ENCODE peak calls at places on chromosome 14, in eight cellular contexts. T is B cell; P is 8988T; F is stimulated activated CD4-positive, alpha-beta T cell treated with anti-CD3 and anti-CD28 coated beads, Interleukin-4, amount 100 ng/mL, for 24 hours; W is HEK293T; H is T-helper 2 cell; X is omental fat pad; Q is GM04504. M is an unnamed sample.

GRCh38 chr14:72501439-72501838 is 392.5 kb downstream of the DPF3 start:
- DNase-seq in T (no peak), P (no peak), F (no peak), W (no peak), H (no peak), X (no peak), Q (no peak), M (no peak)

GRCh38 chr14:92924247-92924646 is 1.3 kb downstream of the CHGA start:
- DNase-seq in T (no peak), P (no peak), F (no peak), W (no peak), H (no peak), X (no peak), Q (no peak), M (no peak)

GRCh38 chr14:34843011-34843554 is 32.1 kb downstream of the BAZ1A start:
- DNase-seq in T (no peak), P (no peak), F (peak), W (no peak), H (peak), X (no peak), Q (peak), M (peak)

GRCh38 chr14:23306412-23307145 is at the start of gene BCL2L2:
- DNase-seq in T (peak), P (peak), F (no peak), W (peak), H (peak), X (peak), Q (peak), M (peak)

GRCh38 chr14:53278602-53279506 is 125.7 kb upstream of the DDHD1 start:
- DNase-seq in T (no peak), P (no peak), F (no peak), W (no peak), H (peak), X (no peak), Q (no peak), M (no peak)

GRCh38 chr14:61700104-61700886 is 5.0 kb downstream of the HIF1A start:
- DNase-seq in T (no peak), P (no peak), F (no peak), W (no peak), H (no peak), X (no peak), Q (no peak), M (no peak)

GRCh38 chr14:74794947-74795346 is 31.8 kb downstream of the YLPM1 start:
- DNase-seq in T (no peak), P (no peak), F (no peak), W (no peak), H (no peak), X (no peak), Q (no peak), M (no peak)

GRCh38 chr14:51776102-51776894 is 84.1 kb upstream of the GNG2 start:
- DNase-seq in T (peak), P (peak), F (peak), W (peak), H (peak), X (peak), Q (no peak), M (peak)

GRCh38 chr14:68824517-68825347 is 31.9 kb upstream of the ZFP36L1 start:
- DNase-seq in T (no peak), P (peak), F (peak), W (peak), H (no peak), X (peak), Q (peak), M (peak)

GRCh38 chr14:22561661-22562579 is 27.1 kb downstream of the DAD1 start:
- DNase-seq in T (no peak), P (no peak), F (peak), W (no peak), H (peak), X (no peak), Q (no peak), M (peak)

GRCh38 chr14:21917699-21918436 is 244.2 kb upstream of the OR4E1 start:
- DNase-seq in T (peak), P (no peak), F (peak), W (peak), H (peak), X (no peak), Q (no peak), M (peak)

GRCh38 chr14:85010186-85010585 is 519.8 kb upstream of the FLRT2 start:
- DNase-seq in T (no peak), P (no peak), F (no peak), W (no peak), H (no peak), X (no peak), Q (no peak), M (no peak)

GRCh38 chr14:104386281-104386841 is 193.2 kb upstream of the C14orf180 start:
- DNase-seq in T (no peak), P (no peak), F (no peak), W (no peak), H (no peak), X (no peak), Q (no peak), M (no peak)

GRCh38 chr14:39459795-39460478 is 27.7 kb upstream of the FBXO33 start:
- DNase-seq in T (no peak), P (no peak), F (no peak), W (no peak), H (no peak), X (no peak), Q (no peak), M (no peak)

GRCh38 chr14:99568567-99569560 is 35.1 kb downstream of the CCDC85C start:
- DNase-seq in T (no peak), P (no peak), F (no peak), W (no peak), H (no peak), X (no peak), Q (no peak), M (no peak)

GRCh38 chr14:100612879-100613455 is 25.8 kb upstream of the BEGAIN start:
- DNase-seq in T (no peak), P (no peak), F (no peak), W (no peak), H (no peak), X (no peak), Q (no peak), M (no peak)

GRCh38 chr14:64841121-64841611 is 38.5 kb downstream of the SPTB start:
- DNase-seq in T (no peak), P (no peak), F (no peak), W (peak), H (no peak), X (no peak), Q (peak), M (no peak)

GRCh38 chr14:92287987-92288386 is 35.0 kb upstream of the SLC24A4 start:
- DNase-seq in T (no peak), P (no peak), F (no peak), W (no peak), H (no peak), X (no peak), Q (no peak), M (no peak)

GRCh38 chr14:74898083-74898482 is 16.4 kb downstream of the DLST start:
- DNase-seq in T (no peak), P (no peak), F (no peak), W (no peak), H (no peak), X (no peak), Q (no peak), M (no peak)

GRCh38 chr14:99630202-99630601 is 14.7 kb upstream of the HHIPL1 start:
- DNase-seq in T (no peak), P (no peak), F (no peak), W (no peak), H (no peak), X (no peak), Q (no peak), M (no peak)

GRCh38 chr14:92584856-92585255 is 71.3 kb downstream of the RIN3 start:
- DNase-seq in T (no peak), P (no peak), F (no peak), W (no peak), H (no peak), X (no peak), Q (no peak), M (no peak)

GRCh38 chr14:102050625-102051024 is 36.2 kb downstream of the HSP90AA1 start:
- DNase-seq in T (no peak), P (no peak), F (no peak), W (no peak), H (no peak), X (no peak), Q (peak), M (no peak)

GRCh38 chr14:35378638-35379568 is 25.6 kb downstream of the NFKBIA start:
- DNase-seq in T (no peak), P (no peak), F (no peak), W (no peak), H (no peak), X (no peak), Q (peak), M (no peak)

GRCh38 chr14:100278702-100279101 is 27.5 kb downstream of the SLC25A29 start:
- DNase-seq in T (no peak), P (peak), F (no peak), W (no peak), H (peak), X (no peak), Q (no peak), M (peak)

GRCh38 chr14:90721619-90722305 is 94.5 kb downstream of the TTC7B start:
- DNase-seq in T (no peak), P (no peak), F (peak), W (no peak), H (no peak), X (no peak), Q (no peak), M (no peak)

GRCh38 chr14:67987596-67987995 is 168.0 kb downstream of the RAD51B start:
- DNase-seq in T (no peak), P (no peak), F (no peak), W (no peak), H (no peak), X (no peak), Q (peak), M (no peak)

GRCh38 chr14:21326972-21327371 is 47.1 kb downstream of the RPGRIP1 start:
- DNase-seq in T (no peak), P (no peak), F (no peak), W (no peak), H (peak), X (no peak), Q (no peak), M (no peak)

GRCh38 chr14:61573748-61574513 is 121.4 kb upstream of the HIF1A start:
- DNase-seq in T (no peak), P (no peak), F (no peak), W (no peak), H (no peak), X (no peak), Q (peak), M (no peak)

GRCh38 chr14:68813318-68813838 is 20.5 kb upstream of the ZFP36L1 start:
- DNase-seq in T (peak), P (no peak), F (no peak), W (no peak), H (no peak), X (no peak), Q (no peak), M (peak)

GRCh38 chr14:55349565-55349964 is 62.1 kb downstream of the ATG14 start:
- DNase-seq in T (no peak), P (no peak), F (no peak), W (no peak), H (no peak), X (no peak), Q (no peak), M (no peak)

GRCh38 chr14:50388256-50388931 is 8.3 kb downstream of the CDKL1 start:
- DNase-seq in T (no peak), P (no peak), F (no peak), W (peak), H (no peak), X (no peak), Q (no peak), M (no peak)

GRCh38 chr14:92473947-92474535 is 39.5 kb upstream of the RIN3 start:
- DNase-seq in T (no peak), P (no peak), F (no peak), W (no peak), H (no peak), X (no peak), Q (no peak), M (no peak)

GRCh38 chr14:22422238-22422637 is 166.8 kb downstream of the DAD1 start:
- DNase-seq in T (peak), P (no peak), F (no peak), W (no peak), H (no peak), X (no peak), Q (no peak), M (peak)

GRCh38 chr14:59622641-59623040 is 46.0 kb upstream of the CCDC175 start:
- DNase-seq in T (no peak), P (no peak), F (no peak), W (no peak), H (no peak), X (no peak), Q (no peak), M (no peak)

GRCh38 chr14:65639216-65639615 is 226.7 kb downstream of the FUT8 start:
- DNase-seq in T (no peak), P (no peak), F (no peak), W (no peak), H (no peak), X (no peak), Q (peak), M (no peak)

GRCh38 chr14:100532916-100533630 is 54.1 kb downstream of the BEGAIN start:
- DNase-seq in T (no peak), P (peak), F (peak), W (no peak), H (no peak), X (peak), Q (peak), M (no peak)

M was measured in GM10248.